ENCODE peak calls at places on chromosome 16, in four cellular contexts. C is ascending aorta; T is PC-3; G is CD8-positive, alpha-beta T cell. I is an unnamed sample. For H3K27me3, the result is how much of the 10 kb centered on the place peaks cover.

GRCh38 chr16:89602273-89602951 is 11.0 kb upstream of the DPEP1 start:
- DNase-seq in C (peak), T (peak), G (peak), I (no peak)

GRCh38 chr16:35431829-35432663 is 1972.6 kb downstream of the TP53TG3F start:
- DNase-seq in C (no peak), T (no peak), G (no peak), I (no peak)

GRCh38 chr16:6105115-6105514 is 1007.5 kb upstream of the EEF2KMT start:
- DNase-seq in C (no peak), T (no peak), G (no peak), I (no peak)

GRCh38 chr16:20773679-20774078 is 9.9 kb downstream of the ACSM3 start:
- DNase-seq in C (no peak), T (no peak), G (no peak), I (no peak)

GRCh38 chr16:194516-194915 is 14.3 kb downstream of the HBQ1 start:
- DNase-seq in C (no peak), T (no peak), G (no peak), I (no peak)

GRCh38 chr16:56366945-56367344 is 58.4 kb downstream of the AMFR start:
- DNase-seq in C (no peak), T (no peak), G (no peak), I (no peak)

GRCh38 chr16:79776243-79776884 is 175.8 kb upstream of the MAF start:
- DNase-seq in C (no peak), T (no peak), G (no peak), I (no peak)

GRCh38 chr16:58515871-58516767 is 802 bp downstream of the SETD6 start:
- DNase-seq in C (no peak), T (peak), G (peak), I (peak)

GRCh38 chr16:853306-853705 is 52.8 kb upstream of the GNG13 start:
- DNase-seq in C (no peak), T (no peak), G (no peak), I (no peak)

GRCh38 chr16:1464894-1465566 is 9.8 kb downstream of the CLCN7 start:
- DNase-seq in C (no peak), T (no peak), G (no peak), I (no peak)

GRCh38 chr16:66690106-66690847 is 6.3 kb downstream of the CMTM4 start:
- DNase-seq in C (no peak), T (no peak), G (no peak), I (peak)

GRCh38 chr16:2766430-2767139 is 10.5 kb downstream of the ELOB start:
- DNase-seq in C (no peak), T (no peak), G (no peak), I (no peak)

GRCh38 chr16:29775742-29776408 is 2.2 kb upstream of the ZG16 start:
- DNase-seq in C (no peak), T (peak), G (no peak), I (no peak)

GRCh38 chr16:5504028-5504758 is 406.6 kb upstream of the EEF2KMT start:
- DNase-seq in C (no peak), T (no peak), G (no peak), I (no peak)

GRCh38 chr16:868386-868755 is 67.8 kb upstream of the GNG13 start:
- DNase-seq in C (no peak), T (no peak), G (no peak), I (no peak)

GRCh38 chr16:57538235-57538711 is 1.9 kb upstream of the CCDC102A start:
- DNase-seq in C (no peak), T (no peak), G (no peak), I (no peak)

GRCh38 chr16:2027024-2028010 is 615 bp downstream of the NHERF2 start:
- DNase-seq in C (no peak), T (peak), G (no peak), I (peak)

GRCh38 chr16:56364865-56365264 is 60.5 kb downstream of the AMFR start:
- DNase-seq in C (no peak), T (no peak), G (no peak), I (no peak)

GRCh38 chr16:19291459-19291858 is 5.9 kb downstream of the CLEC19A start:
- DNase-seq in C (no peak), T (peak), G (no peak), I (no peak)

GRCh38 chr16:19382887-19383816 is 34.5 kb upstream of the TMC5 start:
- DNase-seq in C (no peak), T (peak), G (no peak), I (no peak)

GRCh38 chr16:57091990-57092785 is at the start of gene CPNE2:
- DNase-seq in C (no peak), T (peak), G (peak), I (peak)

GRCh38 chr16:30356401-30357084 is 1.4 kb upstream of the CD2BP2 start:
- DNase-seq in C (no peak), T (no peak), G (no peak), I (no peak)

GRCh38 chr16:75293173-75293572 is 41.7 kb upstream of the BCAR1 start:
- DNase-seq in C (no peak), T (no peak), G (no peak), I (no peak)

GRCh38 chr16:69522732-69523404 is 42.9 kb upstream of the NFAT5 start:
- DNase-seq in C (no peak), T (no peak), G (no peak), I (peak)

GRCh38 chr16:1942810-1943726 is at the start of gene MSRB1:
- DNase-seq in C (peak), T (peak), G (peak), I (peak)

GRCh38 chr16:49519008-49519656 is 145.5 kb downstream of the C16orf78 start:
- DNase-seq in C (no peak), T (no peak), G (no peak), I (no peak)

GRCh38 chr16:23949630-23950290 is 114.0 kb downstream of the PRKCB start:
- DNase-seq in C (no peak), T (no peak), G (peak), I (no peak)

GRCh38 chr16:84065536-84066132 is 23.0 kb upstream of the SLC38A8 start:
- DNase-seq in C (no peak), T (peak), G (no peak), I (peak)

GRCh38 chr16:52547001-52547833 is at the start of gene TOX3:
- DNase-seq in C (no peak), T (no peak), G (no peak), I (peak)

GRCh38 chr16:69561901-69562300 is 3.9 kb upstream of the NFAT5 start:
- DNase-seq in C (no peak), T (no peak), G (no peak), I (no peak)

GRCh38 chr16:58096249-58096648 is 32.9 kb downstream of the CFAP20 start:
- DNase-seq in C (no peak), T (no peak), G (no peak), I (no peak)

GRCh38 chr16:65224994-65225393 is 103.1 kb upstream of the CDH11 start:
- DNase-seq in C (no peak), T (no peak), G (no peak), I (no peak)

GRCh38 chr16:3759736-3760135 is 42.4 kb upstream of the TRAP1 start:
- DNase-seq in C (no peak), T (no peak), G (no peak), I (no peak)

GRCh38 chr16:4966736-4967453 is 8.8 kb downstream of the SEC14L5 start:
- DNase-seq in C (no peak), T (peak), G (no peak), I (no peak)

GRCh38 chr16:3974751-3975150 is 94.2 kb upstream of the CREBBP start:
- DNase-seq in C (no peak), T (no peak), G (no peak), I (no peak)

GRCh38 chr16:11916524-11917285 is 949 bp upstream of the GSPT1 start:
- DNase-seq in C (no peak), T (peak), G (no peak), I (peak)

GRCh38 chr16:21164521-21165168 is 6.2 kb downstream of the LDAF1 start:
- DNase-seq in C (no peak), T (no peak), G (no peak), I (no peak)

GRCh38 chr16:50844840-50845239 is 103.0 kb downstream of the CYLD start:
- DNase-seq in C (no peak), T (no peak), G (no peak), I (no peak)

GRCh38 chr16:50847166-50847565 is 105.3 kb downstream of the CYLD start:
- DNase-seq in C (no peak), T (no peak), G (no peak), I (no peak)

GRCh38 chr16:50848755-50849514 is 107.0 kb downstream of the CYLD start:
- DNase-seq in C (no peak), T (no peak), G (no peak), I (no peak)

GRCh38 chr16:50845296-50845695 is 103.4 kb downstream of the CYLD start:
- DNase-seq in C (no peak), T (no peak), G (no peak), I (no peak)

DNA sequence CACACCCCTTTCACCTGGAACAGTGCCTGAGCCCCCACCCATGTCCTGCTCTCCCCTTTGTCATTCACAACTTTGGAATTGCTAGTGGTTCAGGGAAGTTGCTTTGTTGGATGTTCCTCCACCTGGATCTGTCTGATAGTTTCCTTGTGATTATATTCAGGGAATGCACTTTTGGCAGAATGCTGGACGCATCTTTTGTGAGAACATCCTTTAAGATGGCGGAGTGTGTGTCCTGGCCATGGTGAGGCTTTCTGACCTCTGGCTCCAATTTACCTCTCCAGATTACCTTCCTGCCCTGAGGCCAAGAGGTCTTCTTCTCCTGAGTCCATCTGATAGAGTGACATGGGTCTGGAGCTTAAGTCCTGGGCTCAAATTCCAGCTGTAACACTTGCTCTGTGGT is 104.6 kb downstream of the CYLD start:
- DNase-seq in C (no peak), T (no peak), G (no peak), I (no peak)
- H3K27me3 ChIP-seq in C (under half), T (under half), G (under half), I (under half)

GRCh38 chr16:53817812-53818211 is 113.9 kb downstream of the FTO start:
- DNase-seq in C (no peak), T (peak), G (no peak), I (no peak)

GRCh38 chr16:53822936-53823529 is 119.1 kb downstream of the FTO start:
- DNase-seq in C (no peak), T (peak), G (peak), I (no peak)

GRCh38 chr16:53826658-53827057 is 122.7 kb downstream of the FTO start:
- DNase-seq in C (no peak), T (no peak), G (no peak), I (no peak)

GRCh38 chr16:53821487-53821886 is 117.5 kb downstream of the FTO start:
- DNase-seq in C (no peak), T (peak), G (no peak), I (no peak)

GRCh38 chr16:53821957-53822625 is 118.1 kb downstream of the FTO start:
- DNase-seq in C (no peak), T (peak), G (no peak), I (peak)
- TF ChIP-seq CTCF in C (no peak), T (peak), G (no peak), I (peak)

GRCh38 chr16:82664181-82664580 is 37.4 kb downstream of the CDH13 start:
- DNase-seq in C (no peak), T (no peak), G (no peak), I (no peak)

GRCh38 chr16:82671743-82672142 is 45.0 kb downstream of the CDH13 start:
- DNase-seq in C (no peak), T (peak), G (peak), I (peak)

GRCh38 chr16:82665025-82665424 is 38.3 kb downstream of the CDH13 start:
- DNase-seq in C (no peak), T (no peak), G (no peak), I (no peak)

GRCh38 chr16:82668094-82668493 is 41.3 kb downstream of the CDH13 start:
- DNase-seq in C (no peak), T (no peak), G (no peak), I (no peak)

GRCh38 chr16:82667437-82667836 is 40.7 kb downstream of the CDH13 start:
- DNase-seq in C (no peak), T (no peak), G (no peak), I (no peak)
- H3K4me3 ChIP-seq in C (no peak), T (no peak), G (no peak), I (no peak)

GRCh38 chr16:15574614-15574948 is 68.4 kb downstream of the MARF1 start:
- DNase-seq in C (no peak), T (no peak), G (no peak), I (no peak)

GRCh38 chr16:15576960-15577958 is 65.7 kb downstream of the MARF1 start:
- DNase-seq in C (no peak), T (no peak), G (no peak), I (peak)

GRCh38 chr16:15575293-15576049 is 67.5 kb downstream of the MARF1 start:
- DNase-seq in C (no peak), T (no peak), G (no peak), I (no peak)

GRCh38 chr16:15572329-15573001 is 70.5 kb downstream of the MARF1 start:
- DNase-seq in C (no peak), T (peak), G (no peak), I (no peak)

GRCh38 chr16:15573274-15573895 is 69.6 kb downstream of the MARF1 start:
- DNase-seq in C (no peak), T (no peak), G (no peak), I (no peak)
- H3K27me3 ChIP-seq in C (under half), T (under half), G (under half), I (under half)

DNA sequence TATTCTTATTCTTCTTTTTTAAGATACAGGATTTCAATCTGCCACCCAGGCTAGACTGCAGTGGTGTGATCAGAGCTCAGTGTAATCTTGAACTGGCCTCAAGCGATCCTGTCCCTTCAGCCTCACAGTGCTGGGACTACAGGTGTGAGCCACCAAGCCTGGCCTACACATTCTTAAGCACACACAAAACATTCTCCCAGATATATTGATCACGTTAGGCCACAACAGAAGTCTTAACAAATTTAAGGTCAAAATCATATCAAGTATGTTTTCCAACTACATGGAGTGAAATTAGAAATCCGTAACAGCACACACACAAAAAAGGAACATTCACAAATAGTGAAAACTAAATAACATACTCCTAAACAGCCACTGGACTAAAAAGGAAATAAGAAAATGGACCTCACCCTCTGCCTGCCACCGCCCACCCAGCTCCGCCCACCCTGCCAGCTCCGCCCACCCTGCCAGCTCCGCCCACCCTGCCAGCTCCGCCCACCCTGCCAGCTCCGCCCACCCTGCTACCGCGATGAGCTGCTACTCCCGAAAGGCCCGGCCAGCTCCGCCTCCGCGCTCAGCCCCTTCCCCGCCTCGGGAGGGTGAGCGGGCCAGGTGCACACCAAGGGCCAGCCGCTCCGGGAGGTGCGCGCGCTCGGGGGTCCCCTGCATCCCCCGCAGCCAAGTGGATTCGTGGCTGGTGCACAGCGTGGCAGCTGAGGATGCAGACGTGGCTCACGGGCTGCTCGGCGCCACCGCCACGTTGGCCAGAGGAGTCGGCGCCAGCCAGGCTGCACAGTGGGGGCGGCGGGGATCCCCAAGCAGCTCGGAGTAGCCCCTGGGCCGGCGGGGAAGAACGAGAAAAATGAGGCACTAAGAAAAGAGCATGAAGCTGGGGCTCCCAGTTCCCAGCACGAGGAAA is 41.2 kb downstream of the C16orf87 start:
- DNase-seq in C (peak), T (peak), G (peak), I (peak)
- TF ChIP-seq CTCF in C (no peak), T (no peak), G (no peak), I (no peak)

GRCh38 chr16:68233085-68233834 is 2.7 kb downstream of the ESRP2 start:
- DNase-seq in C (no peak), T (no peak), G (no peak), I (no peak)
- H3K4me3 ChIP-seq in C (no peak), T (peak), G (no peak), I (peak)

GRCh38 chr16:85252461-85252860 is 140.2 kb upstream of the CIBAR2 start:
- DNase-seq in C (no peak), T (no peak), G (no peak), I (no peak)
- H3K27me3 ChIP-seq in C (under half), T (under half), G (under half), I (under half)

DNA sequence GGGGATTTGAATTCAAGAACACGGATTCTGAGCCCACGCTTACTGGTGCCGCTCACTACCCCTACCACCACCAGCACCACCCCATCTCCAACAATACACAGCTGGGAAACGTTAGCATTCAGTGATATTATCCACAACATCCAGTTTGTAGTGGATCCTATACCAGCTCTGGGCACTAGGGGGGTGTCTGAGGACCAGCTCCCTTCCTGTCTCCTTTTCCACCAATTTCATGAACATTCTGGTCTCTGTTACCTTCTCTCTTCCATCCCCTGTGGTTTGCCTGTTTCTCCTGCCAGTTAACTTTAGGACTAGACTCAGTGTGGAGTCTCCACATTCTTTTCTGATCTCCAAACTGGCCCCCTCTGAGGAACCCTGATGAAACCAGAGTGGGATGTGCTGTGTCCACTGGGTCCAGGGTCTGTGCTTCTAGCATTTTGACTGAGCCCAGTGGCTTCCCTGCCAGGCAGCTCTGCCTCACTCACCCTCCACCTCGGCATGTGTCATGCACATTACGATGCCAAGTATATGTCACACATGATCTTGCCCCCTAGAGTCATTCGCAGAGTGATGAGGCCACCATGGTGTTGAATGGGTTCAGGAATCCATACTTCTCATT is 187.0 kb upstream of the CDH13 start:
- DNase-seq in C (no peak), T (peak), G (no peak), I (no peak)
- TF ChIP-seq CTCF in C (peak), T (peak), G (no peak), I (peak)

GRCh38 chr16:88049561-88050545 is 98.6 kb downstream of the BANP start:
- DNase-seq in C (no peak), T (no peak), G (no peak), I (no peak)
- H3K4me3 ChIP-seq in C (no peak), T (no peak), G (no peak), I (no peak)

GRCh38 chr16:17382949-17383348 is 87.8 kb downstream of the XYLT1 start:
- DNase-seq in C (no peak), T (no peak), G (no peak), I (no peak)

GRCh38 chr16:17380613-17381012 is 90.1 kb downstream of the XYLT1 start:
- DNase-seq in C (no peak), T (no peak), G (no peak), I (no peak)

GRCh38 chr16:17381784-17382183 is 89.0 kb downstream of the XYLT1 start:
- DNase-seq in C (no peak), T (no peak), G (no peak), I (no peak)

GRCh38 chr16:17384473-17384872 is 86.3 kb downstream of the XYLT1 start:
- DNase-seq in C (no peak), T (no peak), G (no peak), I (no peak)

DNA sequence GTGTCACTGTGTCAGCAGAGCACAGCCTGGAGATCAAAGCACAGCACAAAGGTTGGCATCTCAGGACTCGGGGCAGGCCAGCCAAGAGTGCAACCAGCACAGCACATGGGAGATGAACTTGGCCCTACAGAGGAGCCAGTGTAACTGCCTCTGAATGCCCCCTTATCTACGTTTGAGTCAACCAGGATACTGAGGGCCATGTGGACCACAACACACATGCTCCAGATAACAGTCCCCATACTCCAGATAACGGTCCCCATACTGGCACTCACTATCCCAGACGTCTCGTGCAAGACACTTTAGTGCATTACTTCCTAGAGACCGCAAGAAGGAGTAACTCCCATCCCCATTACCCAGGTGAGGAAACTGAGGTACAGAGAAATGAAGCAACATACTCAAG is 88.2 kb downstream of the XYLT1 start:
- DNase-seq in C (no peak), T (no peak), G (no peak), I (no peak)
- H3K27me3 ChIP-seq in C (under half), T (under half), G (under half), I (under half)